ENCODE peak calls at places on chromosomes 5 and 9, in four cellular contexts. R is cardiac fibroblast, D is AG10803, E is stomach. N is an unnamed sample.
A peak's percentile ranks its signal among the peaks of the same experiment; 100 is the strongest.

GRCh38 chr5:174764309-174764708 is 39.9 kb downstream of the MSX2 start:
- DNase-seq in R (no peak), D (no peak), E (no peak), N (no peak)

GRCh38 chr9:77588319-77588937 is 59.7 kb downstream of the GNA14 start:
- DNase-seq in R (peak; percentile 93), D (peak; percentile 90), E (no peak), N (peak; percentile 69)

GRCh38 chr9:107566596-107566995 is 77.0 kb upstream of the KLF4 start:
- DNase-seq in R (peak; percentile 34), D (peak; percentile 64), E (no peak), N (no peak)

GRCh38 chr5:156570615-156571014 is 243.7 kb downstream of the SGCD start:
- DNase-seq in R (no peak), D (no peak), E (no peak), N (no peak)

GRCh38 chr5:124774002-124774318 is 27.5 kb upstream of the ZNF608 start:
- DNase-seq in R (peak; percentile 25), D (no peak), E (no peak), N (no peak)

GRCh38 chr9:4228606-4229005 is 71.3 kb downstream of the GLIS3 start:
- DNase-seq in R (peak; percentile 71), D (peak; percentile 39), E (no peak), N (peak; percentile 78)

GRCh38 chr5:175694371-175695160 is 36.7 kb downstream of the HRH2 start:
- DNase-seq in R (no peak), D (no peak), E (no peak), N (no peak)

GRCh38 chr9:4048441-4048840 is 251.4 kb downstream of the GLIS3 start:
- DNase-seq in R (peak; percentile 58), D (peak; percentile 41), E (no peak), N (peak; percentile 85)

GRCh38 chr9:116937361-116937760 is 250.3 kb downstream of the TRIM32 start:
- DNase-seq in R (no peak), D (no peak), E (no peak), N (no peak)

GRCh38 chr5:121144764-121145163 is 680.7 kb downstream of the PRR16 start:
- DNase-seq in R (peak; percentile 13), D (peak; percentile 3), E (no peak), N (peak; percentile 16)

GRCh38 chr5:72107874-72108199 is 562 bp downstream of the MAP1B start:
- DNase-seq in R (no peak), D (no peak), E (no peak), N (peak; percentile 37)

GRCh38 chr5:137825165-137825564 is 42.5 kb upstream of the MYOT start:
- DNase-seq in R (no peak), D (no peak), E (no peak), N (peak; percentile 19)

GRCh38 chr9:137423810-137424291 is 658 bp downstream of the NOXA1 start:
- DNase-seq in R (no peak), D (no peak), E (peak; percentile 71), N (no peak)

GRCh38 chr5:80555099-80555498 is 15.0 kb downstream of the ANKRD34B start:
- DNase-seq in R (no peak), D (no peak), E (no peak), N (no peak)

GRCh38 chr5:172421-172820 is 18.9 kb upstream of the LRRC14B start:
- DNase-seq in R (no peak), D (no peak), E (no peak), N (no peak)

GRCh38 chr9:123338710-123339665 is 17.0 kb upstream of the CRB2 start:
- DNase-seq in R (peak; percentile 61), D (no peak), E (peak; percentile 35), N (peak; percentile 44)

GRCh38 chr9:135248721-135249120 is 161.3 kb downstream of the OLFM1 start:
- DNase-seq in R (no peak), D (no peak), E (no peak), N (no peak)

GRCh38 chr9:37840560-37841194 is 40.1 kb downstream of the DCAF10 start:
- DNase-seq in R (peak; percentile 72), D (peak; percentile 55), E (no peak), N (peak; percentile 77)

GRCh38 chr5:22431406-22431805 is 421.7 kb downstream of the CDH12 start:
- DNase-seq in R (peak; percentile 5), D (no peak), E (no peak), N (no peak)

GRCh38 chr9:10548348-10548747 is 64.5 kb downstream of the PTPRD start:
- DNase-seq in R (no peak), D (no peak), E (no peak), N (no peak)

GRCh38 chr9:105475302-105475701 is 27.5 kb downstream of the FSD1L start:
- DNase-seq in R (peak; percentile 55), D (peak; percentile 48), E (no peak), N (peak; percentile 74)
- TF ChIP-seq CTCF in R (peak; percentile 44), D (peak; percentile 52), E (no peak), N (peak; percentile 70)

GRCh38 chr9:89483592-89484474 is 14.1 kb downstream of the SEMA4D start:
- DNase-seq in R (no peak), D (no peak), E (peak; percentile 43), N (no peak)
- H3K4me3 ChIP-seq in R (no peak overlapping the region), D (no peak overlapping the region), E (peak overlapping the region; percentile 26), N (no peak overlapping the region)

GRCh38 chr9:99025616-99026270 is 79.2 kb upstream of the TGFBR1 start:
- DNase-seq in R (no peak), D (no peak), E (no peak), N (no peak)

GRCh38 chr9:99027414-99027813 is 77.5 kb upstream of the TGFBR1 start:
- DNase-seq in R (no peak), D (no peak), E (no peak), N (no peak)

GRCh38 chr9:99024959-99025358 is 80.0 kb upstream of the TGFBR1 start:
- DNase-seq in R (peak; percentile 56), D (no peak), E (no peak), N (peak; percentile 86)

GRCh38 chr9:99026271-99026955 is 78.5 kb upstream of the TGFBR1 start:
- DNase-seq in R (no peak), D (no peak), E (no peak), N (no peak)

GRCh38 chr9:99026956-99027298 is 78.0 kb upstream of the TGFBR1 start:
- DNase-seq in R (no peak), D (no peak), E (no peak), N (no peak)
- TF ChIP-seq CTCF in R (no peak), D (no peak), E (no peak), N (no peak)

GRCh38 chr5:9340095-9340494 is 205.8 kb downstream of the SEMA5A start:
- DNase-seq in R (peak; percentile 28), D (peak; percentile 12), E (no peak), N (peak; percentile 55)
- H3K4me3 ChIP-seq in R (no peak overlapping the region), D (no peak overlapping the region), E (no peak overlapping the region), N (no peak overlapping the region)

GRCh38 chr5:115543931-115544370 is 624 bp downstream of the FEM1C start:
- DNase-seq in R (peak; percentile 61), D (peak; percentile 54), E (peak; percentile 55), N (peak; percentile 75)

GRCh38 chr5:115541586-115541985 is 3.0 kb downstream of the FEM1C start:
- DNase-seq in R (peak; percentile 36), D (no peak), E (no peak), N (peak; percentile 41)

GRCh38 chr5:115543365-115543700 is 1.2 kb downstream of the FEM1C start:
- DNase-seq in R (no peak), D (no peak), E (no peak), N (peak; percentile 26)

GRCh38 chr5:115542076-115542475 is 2.5 kb downstream of the FEM1C start:
- DNase-seq in R (peak; percentile 32), D (peak; percentile 20), E (no peak), N (peak; percentile 48)

GRCh38 chr5:115542651-115543364 is 1.8 kb downstream of the FEM1C start:
- DNase-seq in R (no peak), D (no peak), E (no peak), N (no peak)
- TF ChIP-seq CTCF in R (no peak), D (no peak), E (no peak), N (no peak)

DNA sequence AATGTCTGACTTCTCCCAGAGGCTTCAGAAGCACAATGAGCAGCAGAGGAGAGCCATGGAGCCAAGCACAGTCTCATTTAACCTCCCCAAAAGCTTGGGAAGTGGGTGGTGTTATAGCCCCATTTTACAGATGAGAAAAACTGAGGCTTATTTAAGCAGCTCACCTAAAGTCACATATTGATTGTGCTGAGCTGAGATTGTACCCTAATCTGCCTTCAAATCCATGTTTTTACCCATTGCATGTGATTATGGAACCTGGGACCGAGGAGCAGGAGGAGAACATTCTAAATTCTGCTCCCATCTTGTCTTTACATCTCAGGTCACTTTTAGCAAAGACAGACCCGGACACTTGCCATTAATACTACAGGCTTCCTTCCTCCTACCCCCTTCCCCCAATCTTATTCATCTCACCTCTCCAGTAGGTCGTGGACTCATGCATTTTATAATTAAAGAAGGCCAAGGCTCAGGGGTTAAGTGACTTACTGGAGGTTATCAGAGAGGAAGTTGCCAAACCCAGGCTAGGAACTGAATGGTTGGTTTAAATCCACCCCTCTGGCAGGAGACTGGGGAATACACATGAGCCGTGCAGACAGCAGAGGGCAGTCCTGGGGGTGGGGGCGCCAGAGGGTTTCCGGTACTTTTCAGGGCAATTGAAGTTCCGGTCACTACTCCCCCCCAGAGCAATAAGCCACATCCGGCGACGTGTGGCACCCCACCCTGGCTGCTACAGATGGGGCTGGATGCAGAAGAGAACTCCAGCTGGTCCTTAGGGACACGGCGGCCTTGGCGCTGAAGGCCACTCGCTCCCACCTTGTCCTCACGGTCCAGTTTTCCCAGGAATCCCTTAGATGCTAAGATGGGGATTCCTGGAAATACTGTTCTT is 51.0 kb upstream of the IL17B start:
- DNase-seq in R (peak; percentile 78), D (peak; percentile 47), E (no peak), N (peak; percentile 64)
- H3K4me3 ChIP-seq in R (no peak overlapping the region), D (no peak overlapping the region), E (no peak overlapping the region), N (no peak overlapping the region)

DNA sequence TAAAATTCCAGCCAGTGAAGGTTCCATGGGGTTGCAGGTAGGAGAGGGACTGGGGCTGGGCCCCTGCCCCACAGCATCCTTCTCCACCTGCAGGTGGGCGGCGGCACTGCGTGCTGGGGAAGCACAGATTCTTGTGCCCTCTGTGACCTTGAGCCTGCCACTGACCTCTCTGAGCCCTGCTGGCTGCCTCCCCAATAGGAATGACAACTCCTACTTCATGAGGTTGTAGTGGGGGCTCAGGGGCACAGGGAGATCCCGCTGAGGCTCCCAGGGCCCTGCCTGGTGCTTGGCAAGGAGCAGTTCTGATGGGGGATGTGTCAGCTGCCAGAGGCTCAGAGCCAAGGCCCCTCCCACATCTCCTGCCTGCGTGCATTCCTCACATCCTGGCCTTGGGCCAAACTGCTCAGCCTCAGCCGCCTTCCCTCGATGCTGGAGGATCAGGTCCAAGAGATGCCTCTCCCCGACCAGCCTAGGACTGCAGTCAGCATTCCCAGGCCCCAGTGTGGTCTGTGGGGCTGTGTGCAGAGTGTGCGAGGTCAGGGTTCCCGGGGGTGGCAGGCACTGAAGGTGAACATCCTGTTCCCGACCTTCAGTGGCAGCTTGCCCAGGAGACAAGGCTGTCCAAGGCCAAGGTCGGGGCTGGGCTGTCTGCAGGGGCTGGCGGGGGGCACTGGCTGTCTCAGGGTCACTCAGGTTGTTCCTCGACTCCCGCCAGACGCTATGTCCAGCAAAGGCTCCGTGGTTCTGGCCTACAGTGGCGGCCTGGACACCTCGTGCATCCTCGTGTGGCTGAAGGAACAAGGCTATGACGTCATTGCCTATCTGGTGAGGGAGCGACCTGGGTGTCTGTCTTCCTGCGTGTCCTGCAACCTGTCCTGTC is 7.0 kb downstream of the ASS1 start:
- DNase-seq in R (peak; percentile 98), D (peak; percentile 95), E (peak; percentile 89), N (peak; percentile 99)
- TF ChIP-seq CTCF in R (peak; percentile 72), D (peak; percentile 61), E (no peak), N (peak; percentile 70)